ENCODE peak calls at places on chromosomes 11 and 22, in four cellular contexts. F is HepG2, U is GM12878, C is K562. G is an unnamed sample.
A peak's percentile ranks its signal among the peaks of the same experiment; 100 is the strongest.

GRCh38 chr11:29135504-29135903 is 881.3 kb downstream of the KCNA4 start:
- DNase-seq in F (no peak), U (no peak), C (no peak), G (no peak)

GRCh38 chr11:46560300-46561025 is 33.4 kb downstream of the AMBRA1 start:
- DNase-seq in F (no peak), U (peak; percentile 33), C (no peak), G (no peak)

GRCh38 chr11:16280256-16280682 is 76.1 kb downstream of the SOX6 start:
- DNase-seq in F (no peak), U (no peak), C (peak; percentile 42), G (no peak)

GRCh38 chr11:77833302-77833701 is 12.4 kb downstream of the AAMDC start:
- DNase-seq in F (no peak), U (no peak), C (no peak), G (no peak)

GRCh38 chr22:35319244-35319985 is 19.7 kb downstream of the TOM1 start:
- DNase-seq in F (no peak), U (no peak), C (no peak), G (no peak)

GRCh38 chr11:70824590-70825300 is 426.4 kb downstream of the CTTN start:
- DNase-seq in F (no peak), U (no peak), C (no peak), G (no peak)

GRCh38 chr11:57490456-57491248 is 24.9 kb downstream of the SLC43A1 start:
- DNase-seq in F (no peak), U (no peak), C (no peak), G (no peak)

GRCh38 chr11:24163146-24163545 is 333.7 kb upstream of the LUZP2 start:
- DNase-seq in F (no peak), U (no peak), C (no peak), G (no peak)

GRCh38 chr11:38791346-38791961 is 2193.4 kb upstream of the RAG2 start:
- DNase-seq in F (peak; percentile 54), U (no peak), C (peak; percentile 46), G (peak; percentile 22)

GRCh38 chr22:33350391-33350955 is 292.3 kb upstream of the SYN3 start:
- DNase-seq in F (no peak), U (no peak), C (no peak), G (no peak)

GRCh38 chr11:6895010-6895409 is 2.7 kb upstream of the OR2D2 start:
- DNase-seq in F (no peak), U (peak; percentile 12), C (no peak), G (no peak)

GRCh38 chr11:111429066-111429506 is 50.0 kb upstream of the POU2AF1 start:
- DNase-seq in F (peak; percentile 64), U (no peak), C (peak; percentile 54), G (no peak)

GRCh38 chr11:83007477-83007876 is 64.2 kb downstream of the RAB30 start:
- DNase-seq in F (no peak), U (no peak), C (no peak), G (no peak)

GRCh38 chr11:10688401-10688800 is 5.2 kb downstream of the IRAG1 start:
- DNase-seq in F (no peak), U (no peak), C (peak; percentile 39), G (no peak)

GRCh38 chr11:86161373-86162255 is 82.9 kb upstream of the EED start:
- DNase-seq in F (no peak), U (no peak), C (no peak), G (no peak)

GRCh38 chr11:64092761-64093136 is 57.0 kb downstream of the FLRT1 start:
- DNase-seq in F (peak; percentile 39), U (no peak), C (no peak), G (no peak)

GRCh38 chr11:86606849-86607481 is 65.5 kb downstream of the ME3 start:
- DNase-seq in F (no peak), U (no peak), C (no peak), G (peak; percentile 57)

GRCh38 chr11:64074239-64074638 is 38.5 kb downstream of the FLRT1 start:
- DNase-seq in F (no peak), U (no peak), C (peak; percentile 80), G (no peak)

GRCh38 chr11:125261471-125262087 is 97.0 kb downstream of the PKNOX2 start:
- DNase-seq in F (no peak), U (no peak), C (no peak), G (no peak)

GRCh38 chr11:12436266-12436665 is 58.9 kb downstream of the PARVA start:
- DNase-seq in F (no peak), U (no peak), C (no peak), G (no peak)

GRCh38 chr11:45646275-45646970 is 19.0 kb downstream of the CHST1 start:
- DNase-seq in F (no peak), U (peak; percentile 7), C (no peak), G (peak; percentile 17)

GRCh38 chr22:31346733-31347250 is 646 bp upstream of the PATZ1 start:
- DNase-seq in F (peak; percentile 68), U (no peak), C (peak; percentile 53), G (peak; percentile 50)

GRCh38 chr11:17612221-17613188 is 65.4 kb downstream of the OTOG start:
- DNase-seq in F (no peak), U (no peak), C (no peak), G (no peak)

GRCh38 chr22:42700355-42700754 is 20.3 kb downstream of the A4GALT start:
- DNase-seq in F (no peak), U (no peak), C (no peak), G (no peak)

GRCh38 chr11:36186340-36186739 is 102.9 kb downstream of the COMMD9 start:
- DNase-seq in F (no peak), U (no peak), C (no peak), G (no peak)

GRCh38 chr22:37212174-37212906 is at the start of gene SSTR3:
- DNase-seq in F (no peak), U (no peak), C (peak; percentile 41), G (no peak)

GRCh38 chr11:7016011-7016410 is 4.1 kb downstream of the ZNF214 start:
- DNase-seq in F (no peak), U (no peak), C (no peak), G (no peak)

GRCh38 chr11:71062199-71062598 is 190.2 kb downstream of the SHANK2 start:
- DNase-seq in F (no peak), U (no peak), C (no peak), G (no peak)

GRCh38 chr11:69931060-69931910 is 112.1 kb upstream of the FGF3 start:
- DNase-seq in F (no peak), U (no peak), C (no peak), G (no peak)

GRCh38 chr11:118619444-118620205 is 12.2 kb downstream of the PHLDB1 start:
- DNase-seq in F (no peak), U (no peak), C (no peak), G (peak; percentile 53)

GRCh38 chr11:118622376-118623290 is 15.2 kb downstream of the PHLDB1 start:
- DNase-seq in F (no peak), U (no peak), C (no peak), G (peak; percentile 74)

GRCh38 chr11:118621898-118622375 is 14.5 kb downstream of the PHLDB1 start:
- DNase-seq in F (no peak), U (no peak), C (no peak), G (no peak)

GRCh38 chr11:118620529-118621070 is 13.2 kb downstream of the PHLDB1 start:
- DNase-seq in F (peak; percentile 90), U (no peak), C (no peak), G (no peak)

GRCh38 chr11:118621071-118621815 is 13.8 kb downstream of the PHLDB1 start:
- DNase-seq in F (peak; percentile 85), U (no peak), C (peak; percentile 91), G (no peak)
- TF ChIP-seq POLR2AphosphoS2 in F (no peak), U (no peak), C (no peak), G (no peak)

GRCh38 chr11:3920148-3920852 is 64.8 kb downstream of the STIM1 start:
- DNase-seq in F (no peak), U (peak; percentile 57), C (no peak), G (peak; percentile 19)
- TF ChIP-seq POLR2AphosphoS2 in F (no peak), U (no peak), C (no peak), G (no peak)

GRCh38 chr22:50283821-50284220 is 13.6 kb upstream of the MAPK11 start:
- DNase-seq in F (no peak), U (no peak), C (no peak), G (no peak)
- TF ChIP-seq POLR2AphosphoS2 in F (no peak), U (no peak), C (no peak), G (no peak)

GRCh38 chr11:48341466-48341865 is 16.7 kb downstream of the OR4C3 start:
- DNase-seq in F (no peak), U (no peak), C (no peak), G (no peak)
- TF ChIP-seq POLR2AphosphoS2 in F (no peak), U (no peak), C (no peak), G (no peak)

DNA sequence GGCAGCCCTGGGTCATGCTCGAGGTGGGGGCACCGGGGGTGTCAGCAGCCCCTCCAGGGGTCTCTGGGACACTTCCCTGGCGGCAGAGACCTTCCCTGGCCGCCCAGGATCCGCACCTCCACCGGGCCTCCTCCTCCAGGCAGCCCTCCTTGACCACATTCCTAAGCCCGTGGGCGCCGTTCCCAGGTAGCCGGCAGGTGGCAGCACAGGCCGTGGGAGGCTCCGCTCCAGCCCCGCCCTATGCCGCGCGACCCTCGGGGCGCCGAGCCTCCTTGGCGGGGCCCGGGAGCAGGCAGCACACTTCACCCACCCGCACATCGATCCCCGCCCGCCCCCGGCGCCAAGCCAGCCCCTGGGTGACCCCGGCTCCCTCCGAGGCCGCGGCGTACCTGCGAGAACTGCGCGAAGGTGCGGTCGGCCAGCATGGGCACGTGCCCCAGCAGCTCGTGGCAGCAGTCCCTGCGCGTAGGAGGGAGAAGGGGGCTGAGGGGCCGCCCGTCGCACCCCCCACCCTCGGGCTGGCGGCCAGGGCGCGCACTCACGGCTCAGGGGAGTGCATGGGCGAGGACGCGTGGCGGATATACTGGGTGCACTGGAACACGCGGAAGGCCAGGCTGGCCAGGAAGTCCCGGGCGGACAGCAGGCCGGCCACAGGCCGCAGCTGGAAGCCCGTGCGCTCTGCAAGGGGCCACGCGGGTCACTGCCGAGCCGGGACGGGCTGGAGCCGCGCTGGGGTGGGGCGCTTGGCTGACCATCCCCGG is 5.3 kb upstream of the INS start:
- DNase-seq in F (no peak), U (no peak), C (peak; percentile 75), G (peak; percentile 42)
- TF ChIP-seq POLR2AphosphoS2 in F (no peak), U (no peak), C (no peak), G (no peak)

DNA sequence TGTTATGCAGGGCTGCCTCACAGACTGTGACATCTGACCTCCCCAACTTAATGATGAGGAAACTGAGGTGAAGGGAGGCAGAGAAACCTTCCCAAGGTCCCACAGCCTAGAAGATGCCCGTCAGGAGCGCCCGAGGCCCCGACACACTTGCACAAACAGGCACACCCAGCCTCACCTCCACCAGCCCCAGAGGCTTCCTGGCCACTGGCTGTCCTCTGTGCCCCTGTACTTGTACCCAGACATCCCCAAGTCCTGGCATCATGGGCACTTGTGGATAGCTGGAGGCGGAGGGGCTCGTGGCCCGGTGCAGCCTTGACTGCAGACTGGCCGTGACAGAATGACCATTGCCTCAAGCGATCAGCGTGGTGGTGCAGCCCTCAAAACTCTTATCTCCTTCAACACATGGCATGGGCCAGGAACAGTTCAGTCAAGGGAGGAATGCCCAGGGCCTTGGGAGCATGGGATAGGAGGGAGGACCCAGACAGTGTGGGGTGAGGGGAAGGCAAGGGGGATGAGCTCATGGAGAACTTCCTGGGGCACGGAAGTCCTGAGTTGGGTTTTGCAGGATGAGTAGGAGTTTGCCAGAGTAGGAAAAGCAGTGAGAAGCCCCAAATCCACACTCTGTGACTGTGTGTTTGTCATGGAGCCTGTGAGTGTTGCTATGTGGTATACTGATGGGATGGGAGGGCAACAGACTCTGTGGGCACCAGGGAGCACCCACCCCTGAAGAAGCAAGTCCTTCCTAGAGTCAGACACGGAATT is 25.8 kb upstream of the PPARA start:
- DNase-seq in F (no peak), U (no peak), C (peak; percentile 31), G (no peak)
- TF ChIP-seq POLR2AphosphoS2 in F (no peak), U (no peak), C (no peak), G (no peak)

GRCh38 chr22:26428515-26429457 is at the start of gene ASPHD2:
- DNase-seq in F (no peak), U (peak; percentile 81), C (peak; percentile 83), G (peak; percentile 11)
- TF ChIP-seq POLR2AphosphoS2 in F (no peak), U (no peak), C (no peak), G (no peak)

GRCh38 chr11:26949846-26950245 is 44.1 kb upstream of the FIBIN start:
- DNase-seq in F (no peak), U (no peak), C (no peak), G (no peak)
- TF ChIP-seq POLR2AphosphoS2 in F (no peak), U (no peak), C (no peak), G (no peak)

G was measured in A549.